ENCODE peak calls at places on chromosome 7, in eight cellular contexts. B is neural progenitor cell; L is suprapubic skin; T is CD8-positive, alpha-beta T cell; A is tibial nerve; O is dorsolateral prefrontal cortex; W is tibial artery; D is Panc1. R is an unnamed sample.

GRCh38 chr7:94161476-94161875 is 157.3 kb upstream of the BET1 start:
- DNase-seq in O (no peak), A (no peak), W (no peak), B (no peak), T (no peak), D (no peak), L (no peak), R (no peak)

GRCh38 chr7:7702826-7703225 is 15.6 kb downstream of the RPA3 start:
- DNase-seq in T (no peak), D (no peak), W (no peak), B (no peak), O (no peak), A (no peak), L (no peak), R (no peak)

GRCh38 chr7:135169141-135169935 is 1.2 kb downstream of the CYREN start:
- DNase-seq in D (peak), A (no peak), T (peak), W (no peak), B (peak), L (no peak), O (no peak), R (peak)

GRCh38 chr7:51309361-51310130 is 7.1 kb downstream of the COBL start:
- DNase-seq in T (no peak), A (no peak), O (peak), W (no peak), D (no peak), L (no peak), B (peak), R (no peak)

GRCh38 chr7:99374121-99375064 is at the start of gene ARPC1B:
- DNase-seq in L (peak), W (peak), T (peak), B (peak), O (peak), A (peak), D (no peak), R (peak)

GRCh38 chr7:79933144-79933543 is 201.5 kb upstream of the GNAI1 start:
- DNase-seq in A (no peak), B (no peak), O (no peak), W (no peak), T (no peak), D (no peak), L (no peak), R (peak)

GRCh38 chr7:12570529-12571461 is at the start of gene SCIN:
- DNase-seq in D (no peak), O (peak), A (peak), W (no peak), L (no peak), B (peak), T (no peak), R (peak)

GRCh38 chr7:128453836-128454804 is 1.6 kb upstream of the HILPDA start:
- DNase-seq in D (no peak), L (peak), B (peak), A (peak), W (peak), O (peak), T (no peak), R (peak)

GRCh38 chr7:50332241-50333176 is 28.0 kb downstream of the IKZF1 start:
- DNase-seq in T (no peak), A (no peak), W (no peak), O (no peak), B (no peak), D (no peak), L (no peak), R (peak)

GRCh38 chr7:1512781-1513656 is 8.8 kb upstream of the INTS1 start:
- DNase-seq in W (peak), B (no peak), A (peak), T (peak), D (no peak), L (peak), O (peak), R (peak)
- TF ChIP-seq CTCF in W (no peak), B (no peak), A (no peak), T (no peak), D (no peak), L (no peak), O (no peak), R (no peak)

GRCh38 chr7:2863461-2864066 is 19.5 kb upstream of the GNA12 start:
- DNase-seq in L (peak), A (peak), O (no peak), B (no peak), W (peak), D (peak), T (peak), R (peak)
- H3K4me3 ChIP-seq in L (peak), A (peak), O (no peak), B (no peak), W (peak), D (peak), T (no peak), R (no peak)

DNA sequence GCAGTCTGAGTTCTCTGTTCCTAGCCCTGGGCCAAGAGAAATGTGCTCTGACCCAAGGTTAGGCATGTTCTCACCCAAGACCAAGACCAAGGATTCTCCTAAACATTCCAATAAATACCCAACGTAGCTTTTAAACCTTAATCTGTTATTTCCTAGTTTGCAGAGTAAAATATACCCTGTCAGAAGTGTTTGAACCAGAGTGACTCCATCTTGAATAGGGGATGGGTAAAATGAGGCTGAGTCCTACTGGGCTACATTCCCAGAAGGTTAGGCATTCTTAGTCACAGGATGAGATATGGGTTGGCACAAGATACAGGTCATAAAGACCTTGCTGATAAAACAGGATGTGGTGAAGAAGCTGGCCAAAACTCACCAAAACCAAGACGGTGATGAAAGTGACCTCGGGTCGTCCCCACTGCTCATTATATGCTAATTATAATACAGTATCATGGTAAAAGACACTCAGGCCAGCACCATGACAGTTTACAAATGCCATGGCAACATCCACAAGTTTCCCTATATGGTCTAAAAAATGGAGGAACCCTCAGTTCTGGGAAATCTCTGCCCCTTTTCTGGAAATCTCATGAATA is 27.7 kb downstream of the PLXNA4 start:
- DNase-seq in T (no peak), A (no peak), D (no peak), B (no peak), L (no peak), W (no peak), O (no peak), R (peak)
- H3K27ac ChIP-seq in T (no peak), A (no peak), D (no peak), B (peak), L (no peak), W (no peak), O (no peak), R (no peak)

DNA sequence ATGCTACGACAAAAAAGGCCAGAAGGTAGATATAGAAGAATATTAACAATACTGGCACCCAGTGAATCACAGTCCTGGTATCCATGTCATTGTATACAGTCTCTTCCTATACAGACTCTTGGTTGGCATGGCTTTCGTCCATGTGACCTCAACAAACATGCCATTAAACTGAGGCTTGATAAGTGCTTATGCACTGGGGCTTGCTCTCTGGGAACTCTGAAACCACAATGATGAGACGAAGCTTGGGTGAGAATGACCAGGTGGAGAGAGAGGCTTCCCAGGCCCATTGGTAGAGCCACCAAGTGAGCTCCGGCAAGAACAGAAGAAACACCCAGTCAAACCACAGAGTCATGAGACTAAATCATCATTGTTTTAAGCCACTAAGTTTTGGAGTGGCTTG is 33.2 kb downstream of the PNPLA8 start:
- DNase-seq in L (no peak), A (no peak), W (no peak), D (no peak), O (no peak), B (no peak), T (no peak), R (no peak)
- TF ChIP-seq CTCF in L (no peak), A (no peak), W (no peak), D (no peak), O (no peak), B (no peak), T (no peak), R (no peak)

GRCh38 chr7:66928388-66928787 is 7.4 kb downstream of the TMEM248 start:
- DNase-seq in B (no peak), O (no peak), T (no peak), A (no peak), W (no peak), L (no peak), D (no peak), R (no peak)

GRCh38 chr7:66927348-66927948 is 6.4 kb downstream of the TMEM248 start:
- DNase-seq in L (no peak), O (no peak), A (no peak), D (no peak), W (no peak), T (no peak), B (no peak), R (no peak)

GRCh38 chr7:66929170-66929569 is 8.1 kb downstream of the TMEM248 start:
- DNase-seq in B (no peak), T (no peak), D (no peak), O (no peak), L (no peak), W (no peak), A (no peak), R (no peak)

GRCh38 chr7:66929935-66930334 is 8.9 kb downstream of the TMEM248 start:
- DNase-seq in W (no peak), A (no peak), B (no peak), O (no peak), D (no peak), L (no peak), T (no peak), R (no peak)

DNA sequence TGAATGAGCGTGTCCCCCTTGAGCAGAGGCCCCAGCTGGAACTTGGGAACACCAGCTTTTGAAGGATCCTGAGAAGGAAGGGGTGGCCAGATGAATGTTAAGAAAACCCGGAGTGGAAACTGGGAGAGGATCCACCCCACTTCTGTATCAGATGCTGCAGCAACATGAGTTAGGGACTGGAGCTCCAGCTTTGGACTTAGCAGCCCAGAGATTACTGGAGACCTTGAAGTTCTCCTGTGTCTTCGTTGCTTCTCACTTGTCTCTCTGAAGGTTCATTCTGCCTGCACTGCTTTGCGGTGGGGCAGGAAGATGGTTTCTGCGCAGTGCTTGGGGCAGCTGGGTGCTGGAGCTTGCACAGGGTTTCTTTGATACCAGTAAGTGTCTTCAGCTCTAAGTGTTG is 9.3 kb downstream of the TMEM248 start:
- DNase-seq in L (no peak), B (peak), A (no peak), O (no peak), T (no peak), W (no peak), D (no peak), R (peak)
- H3K4me3 ChIP-seq in L (no peak), B (peak), A (no peak), O (no peak), T (no peak), W (no peak), D (no peak), R (no peak)

DNA sequence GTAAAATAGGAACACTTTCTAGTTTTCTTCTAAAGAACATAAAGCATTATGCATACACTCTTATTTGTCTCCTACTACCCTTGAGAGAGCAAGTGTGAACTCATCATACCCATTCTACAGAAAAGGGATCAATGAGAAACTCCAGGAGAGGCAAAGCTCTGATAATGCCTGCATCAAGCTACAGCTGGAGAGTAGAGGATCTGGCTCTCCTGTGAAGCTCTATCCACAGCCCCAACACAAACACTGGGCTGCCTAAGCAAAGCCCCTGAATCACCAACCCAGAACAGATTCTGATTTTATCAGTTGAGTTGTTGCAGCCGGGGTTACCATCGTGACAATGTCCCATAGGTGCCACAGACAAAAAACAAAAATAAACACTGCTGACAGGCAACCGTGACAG is 74.9 kb downstream of the NUDCD3 start:
- DNase-seq in O (no peak), D (no peak), L (no peak), W (no peak), T (no peak), B (no peak), A (no peak), R (no peak)
- H3K27ac ChIP-seq in O (no peak), D (no peak), L (no peak), W (no peak), T (no peak), B (no peak), A (no peak), R (no peak)

DNA sequence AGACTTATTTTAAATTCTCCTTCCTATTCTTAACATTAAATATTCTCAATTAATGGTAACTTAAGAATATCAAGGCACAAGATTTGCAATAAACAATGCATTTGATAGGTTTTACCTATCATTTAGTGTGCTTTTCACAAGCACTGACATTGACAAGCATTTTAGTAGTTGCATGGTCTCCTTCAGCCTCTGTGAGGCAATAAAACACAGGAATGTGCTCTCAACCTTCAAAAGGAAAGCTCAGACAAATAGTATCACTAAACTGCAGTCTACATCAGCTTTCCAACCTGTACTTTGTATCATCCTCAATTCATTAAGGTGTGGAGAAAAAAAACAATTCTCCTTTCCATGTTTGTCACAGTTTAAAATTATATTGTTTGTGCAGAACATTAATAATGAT is 51.1 kb upstream of the TSPAN13 start:
- DNase-seq in A (no peak), W (no peak), L (no peak), D (no peak), T (no peak), O (no peak), B (peak), R (no peak)
- TF ChIP-seq CTCF in A (no peak), W (no peak), L (no peak), D (peak), T (no peak), O (no peak), B (peak), R (peak)

GRCh38 chr7:113119429-113119828 is 1.1 kb upstream of the SMIM30 start:
- DNase-seq in L (no peak), W (no peak), A (no peak), D (no peak), O (no peak), B (no peak), T (no peak), R (no peak)
- H3K4me3 ChIP-seq in L (no peak), W (no peak), A (no peak), D (no peak), O (no peak), B (no peak), T (no peak), R (no peak)

DNA sequence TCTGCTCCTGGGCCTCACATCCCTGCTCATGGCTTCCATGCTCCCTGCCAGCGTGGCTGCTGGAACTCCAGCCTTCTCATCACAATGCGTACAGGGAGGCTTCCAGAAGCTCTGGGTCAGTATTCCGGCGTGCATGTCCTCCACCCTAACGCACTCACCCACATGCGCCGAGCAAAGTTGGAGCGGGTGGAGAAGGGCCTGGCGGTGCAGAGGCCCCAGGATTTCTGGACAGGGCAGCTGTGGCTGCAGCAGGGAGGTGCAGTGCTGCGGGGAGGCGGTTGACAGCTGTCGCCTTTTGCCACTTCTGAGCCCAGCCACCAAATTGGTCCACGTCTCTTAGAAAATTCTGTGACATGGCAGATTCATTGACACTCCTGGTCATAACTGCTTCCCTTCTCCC is 33.6 kb upstream of the FAM20C start:
- DNase-seq in T (no peak), L (no peak), A (no peak), D (no peak), W (no peak), B (no peak), O (peak), R (no peak)
- H3K27ac ChIP-seq in T (no peak), L (no peak), A (no peak), D (no peak), W (no peak), B (no peak), O (no peak), R (no peak)

GRCh38 chr7:107387077-107387476 is 82.8 kb upstream of the GPR22 start:
- DNase-seq in L (no peak), B (peak), A (no peak), O (no peak), W (peak), D (no peak), T (no peak), R (peak)

GRCh38 chr7:107381453-107381852 is 88.4 kb upstream of the GPR22 start:
- DNase-seq in W (no peak), D (no peak), T (no peak), O (no peak), A (no peak), L (no peak), B (no peak), R (no peak)

GRCh38 chr7:107383203-107383602 is 86.7 kb upstream of the GPR22 start:
- DNase-seq in T (no peak), D (no peak), W (no peak), B (no peak), A (no peak), L (no peak), O (no peak), R (no peak)

GRCh38 chr7:107386543-107386900 is 83.3 kb upstream of the GPR22 start:
- DNase-seq in T (no peak), O (no peak), L (no peak), A (no peak), B (no peak), D (no peak), W (no peak), R (no peak)

GRCh38 chr7:107384025-107384424 is 85.8 kb upstream of the GPR22 start:
- DNase-seq in D (no peak), W (no peak), T (no peak), B (no peak), L (no peak), O (no peak), A (no peak), R (no peak)
- TF ChIP-seq CTCF in D (peak), W (no peak), T (no peak), B (no peak), L (no peak), O (no peak), A (no peak), R (no peak)